ENCODE peak calls at places on chromosomes 5 and 9, in six cellular contexts. I is GM12865, Z is endothelial cell, R is hepatocyte, U is foreskin fibroblast, W is Peyer's patch. L is an unnamed sample.

GRCh38 chr5:168699002-168699401 is 119.8 kb upstream of the PANK3 start:
- DNase-seq in W (no peak), I (no peak), R (no peak), Z (no peak), U (no peak), L (no peak)

GRCh38 chr5:6632324-6632930 is 417 bp downstream of the NSUN2 start:
- DNase-seq in U (no peak), R (no peak), W (peak), Z (no peak), I (no peak), L (no peak)

GRCh38 chr5:180128671-180129261 is 57.2 kb upstream of the RNF130 start:
- DNase-seq in W (no peak), R (peak), U (no peak), Z (no peak), I (no peak), L (no peak)

GRCh38 chr9:126533911-126534300 is 79.8 kb upstream of the LMX1B start:
- DNase-seq in Z (no peak), R (no peak), I (no peak), W (no peak), U (no peak), L (no peak)

GRCh38 chr9:129209109-129209508 is 31.0 kb upstream of the IER5L start:
- DNase-seq in I (no peak), Z (no peak), R (no peak), U (no peak), W (no peak), L (no peak)

GRCh38 chr9:126225611-126226609 is 100.7 kb upstream of the MVB12B start:
- DNase-seq in R (no peak), I (no peak), Z (no peak), U (no peak), W (peak), L (no peak)

GRCh38 chr5:173765030-173765644 is 123.0 kb upstream of the CPEB4 start:
- DNase-seq in R (no peak), W (no peak), I (no peak), Z (no peak), U (no peak), L (no peak)

GRCh38 chr9:69186841-69187611 is 12.9 kb downstream of the TJP2 start:
- DNase-seq in R (no peak), I (no peak), Z (no peak), U (no peak), W (no peak), L (no peak)

GRCh38 chr5:144247131-144247530 is 76.5 kb downstream of the KCTD16 start:
- DNase-seq in U (no peak), R (no peak), W (no peak), I (no peak), Z (no peak), L (no peak)

GRCh38 chr5:90379652-90380051 is 29.9 kb downstream of the CETN3 start:
- DNase-seq in R (peak), U (no peak), W (no peak), Z (no peak), I (no peak), L (no peak)

GRCh38 chr9:112112941-112113399 is 62.1 kb downstream of the SUSD1 start:
- DNase-seq in I (peak), R (peak), U (no peak), Z (no peak), W (peak), L (peak)

GRCh38 chr9:93223241-93224180 is 39.6 kb downstream of the WNK2 start:
- DNase-seq in R (peak), W (no peak), I (no peak), U (peak), Z (no peak), L (no peak)

GRCh38 chr9:85038061-85038460 is 368.5 kb downstream of the NTRK2 start:
- DNase-seq in R (no peak), U (no peak), I (no peak), W (no peak), Z (no peak), L (no peak)

GRCh38 chr5:57948091-57948490 is 465.5 kb upstream of the ACTBL2 start:
- DNase-seq in U (no peak), R (no peak), W (no peak), Z (no peak), I (no peak), L (no peak)

GRCh38 chr5:75567710-75568109 is 43.5 kb upstream of the ANKDD1B start:
- DNase-seq in U (peak), R (peak), Z (no peak), W (no peak), I (peak), L (peak)

GRCh38 chr5:138032572-138033274 is at the start of gene FAM13B:
- DNase-seq in U (peak), W (peak), Z (peak), I (peak), R (peak), L (peak)

GRCh38 chr5:5306696-5307095 is 115.8 kb upstream of the ICE1 start:
- DNase-seq in I (no peak), R (no peak), U (peak), Z (no peak), W (no peak), L (no peak)

GRCh38 chr9:89445135-89445797 is 52.6 kb downstream of the SEMA4D start:
- DNase-seq in Z (no peak), W (no peak), I (no peak), U (no peak), R (no peak), L (no peak)

GRCh38 chr5:154818459-154819116 is 31.8 kb downstream of the FAXDC2 start:
- DNase-seq in I (no peak), U (no peak), W (peak), R (no peak), Z (no peak), L (no peak)

GRCh38 chr9:121286973-121287721 is 19.2 kb downstream of the GSN start:
- DNase-seq in R (peak), W (peak), I (no peak), Z (peak), U (peak), L (no peak)

GRCh38 chr5:73858786-73859185 is 232.8 kb downstream of the ARHGEF28 start:
- DNase-seq in W (no peak), Z (no peak), I (no peak), U (peak), R (no peak), L (no peak)

GRCh38 chr5:175860531-175861045 is 10.8 kb upstream of the CPLX2 start:
- DNase-seq in W (no peak), U (no peak), I (no peak), Z (no peak), R (no peak), L (no peak)

GRCh38 chr5:106397700-106398099 is 1273.0 kb downstream of the EFNA5 start:
- DNase-seq in Z (no peak), W (no peak), I (peak), R (no peak), U (peak), L (no peak)

GRCh38 chr9:129185991-129186390 is 7.9 kb upstream of the IER5L start:
- DNase-seq in U (no peak), I (peak), Z (no peak), R (no peak), W (no peak), L (no peak)

DNA sequence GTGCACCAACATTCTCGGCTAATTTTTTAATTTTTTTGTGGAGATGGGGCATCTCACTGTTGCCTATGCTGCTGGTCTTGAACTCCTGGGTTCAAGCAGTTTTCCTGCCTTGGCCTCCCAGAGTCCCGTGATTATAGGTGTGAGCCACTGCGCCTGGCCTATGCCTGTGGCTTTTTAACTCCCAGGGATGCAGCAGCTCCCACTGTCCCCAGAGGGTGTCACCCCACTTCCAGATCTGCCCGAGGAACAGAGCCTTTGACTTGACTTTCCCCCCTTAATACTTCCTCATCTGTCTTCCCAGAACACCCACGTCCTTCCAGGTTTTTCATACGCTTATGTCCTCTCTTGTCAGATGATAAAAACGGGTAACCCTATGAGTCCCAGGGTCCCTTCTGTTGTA is 7.6 kb upstream of the PRRC2B start:
- DNase-seq in R (no peak), Z (no peak), I (no peak), U (no peak), W (no peak), L (no peak)
- TF ChIP-seq CTCF in R (no peak), Z (no peak), I (peak), U (peak), W (no peak), L (no peak)

DNA sequence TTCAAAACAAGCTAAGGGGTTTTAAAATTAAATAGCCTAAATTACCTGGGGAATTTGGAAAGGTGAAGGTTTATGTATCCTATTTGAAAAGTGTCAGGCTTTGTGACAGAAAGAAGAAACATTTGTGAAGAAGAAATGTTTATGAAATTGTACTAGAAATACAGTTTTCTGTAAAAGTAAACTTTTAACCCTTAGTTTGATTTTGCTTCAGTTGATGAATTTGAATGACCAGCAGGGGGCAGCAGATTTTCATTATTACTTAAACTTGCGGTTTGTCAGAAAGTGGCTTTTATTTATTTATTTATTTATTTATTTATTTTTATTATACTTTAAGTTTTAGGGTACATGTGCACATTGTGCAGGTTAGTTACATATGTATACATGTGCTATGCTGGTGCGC is 58.1 kb downstream of the NNT start:
- DNase-seq in U (no peak), I (peak), R (peak), W (no peak), Z (peak), L (no peak)
- TF ChIP-seq CTCF in U (peak), I (peak), R (peak), W (peak), Z (peak), L (no peak)

GRCh38 chr9:71885467-71885866 is 25.5 kb downstream of the ABHD17B start:
- DNase-seq in I (no peak), Z (no peak), R (no peak), U (no peak), W (no peak), L (no peak)
- TF ChIP-seq CTCF in I (no peak), Z (no peak), R (no peak), U (no peak), W (no peak), L (no peak)

DNA sequence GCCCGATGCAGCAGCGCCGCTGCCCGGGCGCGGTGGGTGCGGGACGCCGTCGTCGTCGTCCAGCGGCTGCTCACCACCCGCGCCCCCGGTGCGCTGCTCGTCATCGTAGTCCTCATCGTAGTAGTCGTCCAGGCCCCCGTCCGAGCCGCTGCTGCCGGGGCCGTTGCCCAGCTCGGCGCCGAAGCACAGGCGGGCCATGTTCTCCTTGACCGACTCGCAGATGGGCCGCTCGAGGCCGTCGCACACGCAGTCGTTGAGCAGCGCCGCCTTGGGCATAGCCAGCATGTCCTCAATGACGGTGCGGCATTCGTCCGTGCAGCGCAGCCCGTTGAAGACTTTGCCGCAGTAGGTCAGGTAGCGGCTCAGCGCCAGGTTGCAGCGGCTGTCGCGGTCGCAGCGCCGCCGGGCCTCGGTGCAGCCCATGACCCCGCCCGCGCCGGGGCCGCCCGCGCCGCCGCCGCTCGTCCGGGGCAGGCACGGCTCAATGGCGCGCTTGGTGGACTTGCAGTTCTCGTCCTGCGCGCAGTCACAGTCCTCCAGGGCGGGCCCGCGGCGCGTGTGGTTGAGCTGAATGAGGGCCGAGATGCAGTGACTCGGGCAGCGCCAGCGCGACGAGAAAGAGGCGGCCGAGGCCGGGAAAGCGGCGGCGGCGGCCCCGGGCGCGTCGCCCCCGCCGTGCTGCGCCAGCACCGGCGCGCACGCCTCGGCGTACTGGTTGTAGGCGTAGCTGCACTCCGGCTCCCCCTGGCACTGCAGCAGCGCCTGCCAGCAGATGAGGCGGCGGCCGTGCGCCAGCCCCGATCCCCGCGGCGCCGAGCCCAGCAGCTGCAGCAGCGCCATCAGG is 1.2 kb downstream of the GAS1 start:
- DNase-seq in I (peak), U (peak), W (peak), R (peak), Z (peak), L (peak)
- TF ChIP-seq CTCF in I (peak), U (no peak), W (no peak), R (peak), Z (no peak), L (no peak)

GRCh38 chr9:95268681-95269080 is 48.8 kb downstream of the FANCC start:
- DNase-seq in R (peak), U (peak), W (no peak), Z (no peak), I (peak), L (no peak)
- TF ChIP-seq CTCF in R (peak), U (peak), W (no peak), Z (no peak), I (no peak), L (peak)

L was measured in GM10248.